ENCODE peak calls at places on chromosome 2, in seven cellular contexts. One of them, this sample, is unnamed.

GRCh38 chr2:25161055-25161781 is 7.2 kb downstream of the POMC start:
- DNase-seq in NCI-H1694: no peak
- DNase-seq in NCI-H1105 treated with DMSO at 0.1 percent for 48 hours: no peak
- DNase-seq in A549: no peak
- DNase-seq in GM12865: no peak
- DNase-seq in endothelial cell: no peak
- DNase-seq in D721Med: no peak
- DNase-seq in this sample: no peak

GRCh38 chr2:36729067-36729466 is 32.6 kb downstream of the VIT start:
- DNase-seq in GM12865: no peak
- DNase-seq in endothelial cell: no peak
- DNase-seq in D721Med: no peak
- DNase-seq in A549: no peak
- DNase-seq in NCI-H1694: no peak
- DNase-seq in NCI-H1105 treated with DMSO at 0.1 percent for 48 hours: no peak
- DNase-seq in this sample: no peak

GRCh38 chr2:101295895-101296294 is 12.6 kb downstream of the RNF149 start:
- DNase-seq in GM12865: no peak
- DNase-seq in NCI-H1105 treated with DMSO at 0.1 percent for 48 hours: no peak
- DNase-seq in A549: no peak
- DNase-seq in endothelial cell: no peak
- DNase-seq in D721Med: no peak
- DNase-seq in NCI-H1694: no peak
- DNase-seq in this sample: no peak

GRCh38 chr2:197452754-197453122 is 614 bp upstream of the COQ10B start:
- DNase-seq in A549: no peak
- DNase-seq in NCI-H1694: no peak
- DNase-seq in D721Med: no peak
- DNase-seq in GM12865: no peak
- DNase-seq in NCI-H1105 treated with DMSO at 0.1 percent for 48 hours: no peak
- DNase-seq in endothelial cell: no peak
- DNase-seq in this sample: no peak

GRCh38 chr2:17747684-17748452 is 5.7 kb downstream of the SMC6 start:
- DNase-seq in NCI-H1105 treated with DMSO at 0.1 percent for 48 hours: no peak
- DNase-seq in D721Med: no peak
- DNase-seq in A549: peak; percentile 66
- DNase-seq in endothelial cell: no peak
- DNase-seq in NCI-H1694: no peak
- DNase-seq in GM12865: no peak
- DNase-seq in this sample: no peak

GRCh38 chr2:25587361-25587760 is 86.0 kb downstream of the DTNB start:
- DNase-seq in NCI-H1105 treated with DMSO at 0.1 percent for 48 hours: no peak
- DNase-seq in endothelial cell: no peak
- DNase-seq in A549: no peak
- DNase-seq in GM12865: peak; percentile 71
- DNase-seq in D721Med: no peak
- DNase-seq in NCI-H1694: no peak
- DNase-seq in this sample: no peak

GRCh38 chr2:235527806-235528480 is 34.1 kb downstream of the AGAP1 start:
- DNase-seq in GM12865: no peak
- DNase-seq in endothelial cell: no peak
- DNase-seq in NCI-H1105 treated with DMSO at 0.1 percent for 48 hours: no peak
- DNase-seq in D721Med: no peak
- DNase-seq in NCI-H1694: no peak
- DNase-seq in A549: no peak
- DNase-seq in this sample: no peak

GRCh38 chr2:48131503-48132293 is 225.4 kb upstream of the FBXO11 start:
- DNase-seq in GM12865: no peak
- DNase-seq in NCI-H1694: peak; percentile 70
- DNase-seq in NCI-H1105 treated with DMSO at 0.1 percent for 48 hours: no peak
- DNase-seq in endothelial cell: no peak
- DNase-seq in D721Med: no peak
- DNase-seq in A549: no peak
- DNase-seq in this sample: no peak

GRCh38 chr2:178074123-178075005 is 1.8 kb upstream of the PDE11A start:
- DNase-seq in A549: no peak
- DNase-seq in NCI-H1694: no peak
- DNase-seq in endothelial cell: no peak
- DNase-seq in GM12865: no peak
- DNase-seq in D721Med: no peak
- DNase-seq in NCI-H1105 treated with DMSO at 0.1 percent for 48 hours: no peak
- DNase-seq in this sample: no peak

GRCh38 chr2:12076810-12077209 is 330.4 kb downstream of the LPIN1 start:
- DNase-seq in GM12865: peak; percentile 35
- DNase-seq in endothelial cell: no peak
- DNase-seq in NCI-H1694: peak; percentile 95
- DNase-seq in NCI-H1105 treated with DMSO at 0.1 percent for 48 hours: peak; percentile 92
- DNase-seq in A549: no peak
- DNase-seq in D721Med: no peak
- DNase-seq in this sample: no peak

GRCh38 chr2:163528640-163529217 is 207.1 kb downstream of the FIGN start:
- DNase-seq in GM12865: no peak
- DNase-seq in A549: no peak
- DNase-seq in endothelial cell: no peak
- DNase-seq in NCI-H1694: no peak
- DNase-seq in NCI-H1105 treated with DMSO at 0.1 percent for 48 hours: no peak
- DNase-seq in D721Med: no peak
- DNase-seq in this sample: no peak

GRCh38 chr2:30276455-30276911 is 45.1 kb downstream of the LBH start:
- DNase-seq in NCI-H1694: no peak
- DNase-seq in NCI-H1105 treated with DMSO at 0.1 percent for 48 hours: no peak
- DNase-seq in GM12865: peak; percentile 38
- DNase-seq in endothelial cell: no peak
- DNase-seq in A549: no peak
- DNase-seq in D721Med: no peak
- DNase-seq in this sample: no peak

GRCh38 chr2:236745420-236746210 is 176.0 kb downstream of the ACKR3 start:
- DNase-seq in NCI-H1105 treated with DMSO at 0.1 percent for 48 hours: no peak
- DNase-seq in A549: peak; percentile 71
- DNase-seq in D721Med: peak; percentile 55
- DNase-seq in endothelial cell: no peak
- DNase-seq in GM12865: no peak
- DNase-seq in NCI-H1694: no peak
- DNase-seq in this sample: no peak

GRCh38 chr2:176181551-176181950 is 6.9 kb upstream of the HOXD1 start:
- DNase-seq in GM12865: no peak
- DNase-seq in D721Med: no peak
- DNase-seq in NCI-H1694: no peak
- DNase-seq in A549: no peak
- DNase-seq in endothelial cell: no peak
- DNase-seq in NCI-H1105 treated with DMSO at 0.1 percent for 48 hours: no peak
- DNase-seq in this sample: no peak

GRCh38 chr2:63977904-63978303 is 41.3 kb downstream of the VPS54 start:
- DNase-seq in D721Med: no peak
- DNase-seq in NCI-H1694: no peak
- DNase-seq in GM12865: peak; percentile 89
- DNase-seq in NCI-H1105 treated with DMSO at 0.1 percent for 48 hours: no peak
- DNase-seq in A549: no peak
- DNase-seq in endothelial cell: no peak
- DNase-seq in this sample: no peak